ENCODE peak calls at places on chromosomes 12 and 14, in seven cellular contexts. R, I, Y, T, V, Q and O are unnamed samples.

GRCh38 chr14:61476737-61477410 is 155.5 kb downstream of the PRKCH start:
- DNase-seq in R (peak), I (no peak), Y (no peak), T (no peak), V (peak), Q (no peak), O (no peak)

GRCh38 chr12:120286768-120287490 is 4.8 kb downstream of the RNU4-2 start:
- DNase-seq in R (no peak), I (no peak), Y (no peak), T (no peak), V (no peak), Q (no peak), O (no peak)

GRCh38 chr12:15520083-15520482 is 197.8 kb downstream of the PTPRO start:
- DNase-seq in R (no peak), I (no peak), Y (no peak), T (no peak), V (no peak), Q (peak), O (no peak)

GRCh38 chr14:22939684-22940083 is 10.5 kb upstream of the PRMT5 start:
- DNase-seq in R (no peak), I (no peak), Y (no peak), T (no peak), V (no peak), Q (no peak), O (no peak)

GRCh38 chr12:50845021-50845647 is 2.4 kb downstream of the TMPRSS12 start:
- DNase-seq in R (no peak), I (no peak), Y (no peak), T (no peak), V (no peak), Q (no peak), O (no peak)

GRCh38 chr12:13154027-13154538 is 42.4 kb upstream of the EMP1 start:
- DNase-seq in R (no peak), I (no peak), Y (no peak), T (no peak), V (no peak), Q (no peak), O (no peak)

GRCh38 chr12:95224202-95225170 is 6.9 kb downstream of the VEZT start:
- DNase-seq in R (no peak), I (no peak), Y (no peak), T (no peak), V (no peak), Q (no peak), O (no peak)

GRCh38 chr12:105705765-105706164 is 375.3 kb downstream of the C12orf75 start:
- DNase-seq in R (no peak), I (no peak), Y (peak), T (peak), V (peak), Q (peak), O (peak)

GRCh38 chr12:86158956-86159355 is 97.2 kb downstream of the MGAT4C start:
- DNase-seq in R (no peak), I (no peak), Y (no peak), T (no peak), V (no peak), Q (no peak), O (no peak)

GRCh38 chr14:70901218-70901772 is 6.0 kb upstream of the PCNX1 start:
- DNase-seq in R (no peak), I (no peak), Y (no peak), T (no peak), V (no peak), Q (no peak), O (no peak)

GRCh38 chr12:92676710-92677109 is 26.1 kb upstream of the PLEKHG7 start:
- DNase-seq in R (no peak), I (no peak), Y (no peak), T (no peak), V (no peak), Q (no peak), O (no peak)

GRCh38 chr12:3441435-3441834 is 49.6 kb upstream of the PRMT8 start:
- DNase-seq in R (no peak), I (no peak), Y (no peak), T (no peak), V (no peak), Q (no peak), O (no peak)

GRCh38 chr12:4268549-4269181 is 4.9 kb upstream of the CCND2 start:
- DNase-seq in R (peak), I (no peak), Y (no peak), T (no peak), V (no peak), Q (no peak), O (no peak)